ENCODE peak calls at places on chromosomes 13 and 19, in ten cellular contexts. F is MCF 10A; W is cardiac fibroblast; T is body of pancreas; B is effector memory CD4-positive, alpha-beta T cell; H is Caco-2; D is cardiac muscle cell; N is heart left ventricle; K is nucleus accumbens; I is EL. S is an unnamed sample.

GRCh38 chr13:33150662-33151061 is 134.4 kb downstream of the KL start:
- DNase-seq in F (no peak), W (no peak), T (no peak), B (no peak), H (no peak), D (no peak), N (no peak), K (no peak), I (no peak), S (no peak)

GRCh38 chr13:72290962-72291681 is 424.1 kb upstream of the DACH1 start:
- DNase-seq in F (peak; percentile 14), W (peak; percentile 32), T (no peak), B (no peak), H (no peak), D (peak; percentile 19), N (no peak), K (no peak), I (peak; percentile 95), S (no peak)

GRCh38 chr13:101346942-101347728 is 69.2 kb downstream of the NALCN start:
- DNase-seq in F (no peak), W (peak; percentile 16), T (no peak), B (no peak), H (no peak), D (peak; percentile 7), N (no peak), K (no peak), I (peak; percentile 37), S (no peak)

GRCh38 chr19:5434970-5435641 is 20.1 kb upstream of the ZNRF4 start:
- DNase-seq in F (peak; percentile 78), W (peak; percentile 37), T (no peak), B (no peak), H (no peak), D (peak; percentile 64), N (no peak), K (peak; percentile 16), I (peak; percentile 88), S (no peak)

GRCh38 chr13:80716610-80717081 is 375.7 kb upstream of the SPRY2 start:
- DNase-seq in F (peak; percentile 63), W (peak; percentile 74), T (peak; percentile 20), B (no peak), H (no peak), D (peak; percentile 83), N (no peak), K (no peak), I (no peak), S (no peak)

GRCh38 chr13:98878421-98879126 is 99.3 kb downstream of the DOCK9 start:
- DNase-seq in F (no peak), W (no peak), T (no peak), B (no peak), H (no peak), D (no peak), N (no peak), K (no peak), I (no peak), S (peak; percentile 55)

GRCh38 chr13:52348081-52348480 is 57.9 kb downstream of the THSD1 start:
- DNase-seq in F (peak; percentile 65), W (peak; percentile 94), T (no peak), B (no peak), H (no peak), D (peak; percentile 97), N (no peak), K (no peak), I (peak; percentile 88), S (no peak)

GRCh38 chr19:14116918-14117578 is 514 bp downstream of the PRKACA start:
- DNase-seq in F (no peak), W (no peak), T (peak; percentile 34), B (no peak), H (no peak), D (no peak), N (peak; percentile 71), K (no peak), I (no peak), S (peak; percentile 42)

GRCh38 chr13:34567558-34567957 is 374.5 kb upstream of the NBEA start:
- DNase-seq in F (no peak), W (no peak), T (peak; percentile 9), B (no peak), H (peak; percentile 41), D (no peak), N (no peak), K (no peak), I (no peak), S (no peak)

GRCh38 chr19:14181906-14182305 is 24.1 kb downstream of the ADGRL1 start:
- DNase-seq in F (no peak), W (no peak), T (no peak), B (no peak), H (no peak), D (no peak), N (no peak), K (no peak), I (no peak), S (no peak)

GRCh38 chr19:44680536-44680935 is 9.3 kb downstream of the CEACAM19 start:
- DNase-seq in F (no peak), W (no peak), T (no peak), B (no peak), H (no peak), D (no peak), N (no peak), K (no peak), I (no peak), S (no peak)

GRCh38 chr13:97258801-97259200 is 36.7 kb downstream of the MBNL2 start:
- DNase-seq in F (no peak), W (peak; percentile 73), T (no peak), B (no peak), H (no peak), D (peak; percentile 57), N (no peak), K (no peak), I (peak; percentile 71), S (no peak)

GRCh38 chr13:98910501-98910951 is 67.3 kb downstream of the DOCK9 start:
- DNase-seq in F (peak; percentile 51), W (peak; percentile 80), T (no peak), B (no peak), H (no peak), D (peak; percentile 74), N (no peak), K (no peak), I (peak; percentile 73), S (no peak)

GRCh38 chr13:106182404-106182803 is 353.1 kb downstream of the EFNB2 start:
- DNase-seq in F (peak; percentile 90), W (peak; percentile 80), T (no peak), B (no peak), H (no peak), D (peak; percentile 89), N (no peak), K (no peak), I (peak; percentile 92), S (no peak)

S was measured in dorsolateral prefrontal cortex.